ENCODE peak calls at places on chromosomes 11 and 22, in six cellular contexts. K, Z, Q, P, G and O are unnamed samples.

GRCh38 chr11:62461740-62462522 is 43.1 kb downstream of the SCGB1A1 start:
- DNase-seq in K (no peak), Z (peak; percentile 61), Q (no peak), P (no peak), G (peak; percentile 73), O (peak; percentile 18)

GRCh38 chr22:17792854-17793434 is 18.7 kb upstream of the BID start:
- DNase-seq in K (no peak), Z (no peak), Q (no peak), P (no peak), G (no peak), O (no peak)

GRCh38 chr22:42169055-42169469 is 38.5 kb upstream of the CYP2D6 start:
- DNase-seq in K (peak; percentile 75), Z (peak; percentile 80), Q (peak; percentile 79), P (peak; percentile 55), G (peak; percentile 62), O (peak; percentile 67)

GRCh38 chr11:113514856-113515255 is 39.7 kb upstream of the DRD2 start:
- DNase-seq in K (no peak), Z (no peak), Q (no peak), P (no peak), G (no peak), O (peak; percentile 37)

GRCh38 chr22:20825624-20826023 is 33.0 kb downstream of the PI4KA start:
- DNase-seq in K (no peak), Z (no peak), Q (no peak), P (no peak), G (no peak), O (no peak)

GRCh38 chr22:26921726-26922125 is 264.3 kb downstream of the MIAT start:
- DNase-seq in K (no peak), Z (no peak), Q (no peak), P (no peak), G (no peak), O (no peak)

GRCh38 chr11:45489281-45489906 is 176.0 kb downstream of the CHST1 start:
- DNase-seq in K (no peak), Z (no peak), Q (no peak), P (no peak), G (no peak), O (no peak)

GRCh38 chr11:122733301-122733686 is 77.8 kb downstream of the UBASH3B start:
- DNase-seq in K (no peak), Z (peak; percentile 86), Q (peak; percentile 25), P (no peak), G (no peak), O (peak; percentile 57)

GRCh38 chr11:13140028-13140870 is 131.1 kb downstream of the RASSF10 start:
- DNase-seq in K (no peak), Z (no peak), Q (peak; percentile 88), P (no peak), G (peak; percentile 53), O (no peak)

GRCh38 chr11:4385978-4386740 is 7.3 kb downstream of the TRIM21 start:
- DNase-seq in K (no peak), Z (no peak), Q (no peak), P (no peak), G (no peak), O (no peak)

GRCh38 chr22:49406879-49407587 is 420.6 kb downstream of the BRD1 start:
- DNase-seq in K (no peak), Z (no peak), Q (no peak), P (no peak), G (no peak), O (no peak)

GRCh38 chr11:77395460-77396175 is 78.3 kb downstream of the PAK1 start:
- DNase-seq in K (no peak), Z (no peak), Q (no peak), P (no peak), G (no peak), O (no peak)

GRCh38 chr11:64864473-64865285 is 13.7 kb downstream of the EHD1 start:
- DNase-seq in K (no peak), Z (peak; percentile 87), Q (no peak), P (peak; percentile 75), G (peak; percentile 97), O (no peak)

GRCh38 chr22:27318516-27318915 is 483.0 kb downstream of the MN1 start:
- DNase-seq in K (no peak), Z (peak; percentile 94), Q (no peak), P (no peak), G (peak; percentile 10), O (peak; percentile 22)

GRCh38 chr11:41851743-41852142 is 392.3 kb upstream of the LRRC4C start:
- DNase-seq in K (no peak), Z (no peak), Q (no peak), P (no peak), G (no peak), O (no peak)

GRCh38 chr11:75349540-75350116 is 1.8 kb downstream of the ARRB1 start:
- DNase-seq in K (peak; percentile 52), Z (no peak), Q (no peak), P (peak; percentile 37), G (no peak), O (no peak)

GRCh38 chr11:84722583-84723108 is 904.5 kb downstream of the DLG2 start:
- DNase-seq in K (peak; percentile 33), Z (no peak), Q (no peak), P (no peak), G (no peak), O (no peak)

GRCh38 chr22:22109693-22110466 is 127.3 kb upstream of the TOP3B start:
- DNase-seq in K (no peak), Z (no peak), Q (no peak), P (no peak), G (no peak), O (no peak)

GRCh38 chr11:18171377-18172000 is 1.1 kb upstream of the MRGPRX4 start:
- DNase-seq in K (peak; percentile 6), Z (peak; percentile 26), Q (no peak), P (no peak), G (peak; percentile 39), O (peak; percentile 66)

GRCh38 chr22:47161631-47162030 is 399.2 kb downstream of the TBC1D22A start:
- DNase-seq in K (no peak), Z (no peak), Q (peak; percentile 55), P (no peak), G (no peak), O (no peak)

GRCh38 chr22:31972180-31972579 is 27.8 kb downstream of the YWHAH start:
- DNase-seq in K (no peak), Z (no peak), Q (no peak), P (no peak), G (no peak), O (no peak)

GRCh38 chr11:45993438-45994064 is 71.1 kb downstream of the LARGE2 start:
- DNase-seq in K (no peak), Z (peak; percentile 87), Q (peak; percentile 65), P (peak; percentile 23), G (no peak), O (no peak)

GRCh38 chr11:33829430-33830141 is 55.3 kb upstream of the FBXO3 start:
- DNase-seq in K (peak; percentile 58), Z (peak; percentile 82), Q (peak; percentile 73), P (peak; percentile 24), G (peak; percentile 77), O (peak; percentile 77)

GRCh38 chr11:8649361-8649760 is 33.1 kb downstream of the TRIM66 start:
- DNase-seq in K (no peak), Z (peak; percentile 55), Q (no peak), P (no peak), G (peak; percentile 70), O (peak; percentile 63)

GRCh38 chr22:19567383-19568009 is 43.3 kb upstream of the CLDN5 start:
- DNase-seq in K (no peak), Z (no peak), Q (no peak), P (no peak), G (no peak), O (no peak)

GRCh38 chr22:47647720-47648119 is 885.3 kb downstream of the TBC1D22A start:
- DNase-seq in K (no peak), Z (no peak), Q (no peak), P (no peak), G (no peak), O (no peak)

GRCh38 chr22:35376728-35377472 is 4.0 kb upstream of the HMOX1 start:
- DNase-seq in K (peak; percentile 95), Z (peak; percentile 100), Q (peak; percentile 95), P (peak; percentile 83), G (peak; percentile 99), O (peak; percentile 98)

GRCh38 chr11:36019722-36020121 is 75.9 kb downstream of the LDLRAD3 start:
- DNase-seq in K (no peak), Z (no peak), Q (no peak), P (no peak), G (no peak), O (peak; percentile 69)

GRCh38 chr22:30127749-30128166 is 47.5 kb downstream of the HORMAD2 start:
- DNase-seq in K (no peak), Z (peak; percentile 63), Q (no peak), P (no peak), G (peak; percentile 70), O (peak; percentile 6)

GRCh38 chr11:2089536-2090165 is 49.5 kb downstream of the IGF2 start:
- DNase-seq in K (peak; percentile 20), Z (peak; percentile 25), Q (no peak), P (no peak), G (peak; percentile 32), O (peak; percentile 65)

GRCh38 chr11:66316849-66317251 is at the start of gene CD248:
- DNase-seq in K (no peak), Z (peak; percentile 86), Q (peak; percentile 40), P (peak; percentile 89), G (peak; percentile 76), O (no peak)